ENCODE peak calls at places on chromosome 17, in seven cellular contexts. K is stomach; V is right lobe of liver; Z is left ventricle myocardium inferior; S is body of pancreas; M is WERI-Rb-1; B is effector memory CD4-positive, alpha-beta T cell. X is an unnamed sample.

GRCh38 chr17:17538417-17539391 is 42.5 kb upstream of the RASD1 start:
- DNase-seq in V (peak; percentile 47), S (peak; percentile 77), K (peak; percentile 78), M (no peak), Z (no peak), B (no peak), X (no peak)

GRCh38 chr17:69654981-69655581 is 240.6 kb downstream of the MAP2K6 start:
- DNase-seq in Z (no peak), M (no peak), V (no peak), S (no peak), K (no peak), B (no peak), X (no peak)

GRCh38 chr17:6831662-6832263 is at the start of gene TEKT1:
- DNase-seq in V (peak; percentile 90), Z (peak; percentile 64), S (peak; percentile 82), B (peak; percentile 64), K (peak; percentile 70), M (peak; percentile 62), X (peak; percentile 91)

GRCh38 chr17:60506312-60506711 is 19.7 kb downstream of the APPBP2 start:
- DNase-seq in V (no peak), K (no peak), B (no peak), Z (no peak), S (no peak), M (no peak), X (peak; percentile 7)

GRCh38 chr17:45425125-45425983 is 7.3 kb downstream of the ARHGAP27 start:
- DNase-seq in B (no peak), V (peak; percentile 74), M (peak; percentile 96), S (peak; percentile 77), K (peak; percentile 92), Z (peak; percentile 61), X (peak; percentile 91)

GRCh38 chr17:29076722-29077121 is 33.8 kb downstream of the PIPOX start:
- DNase-seq in V (no peak), S (no peak), Z (no peak), K (no peak), B (no peak), M (no peak), X (peak; percentile 77)

GRCh38 chr17:52149626-52150025 is 8.9 kb downstream of the CA10 start:
- DNase-seq in K (no peak), V (no peak), S (no peak), B (no peak), M (no peak), Z (no peak), X (no peak)

GRCh38 chr17:71071837-71072236 is 902.5 kb downstream of the KCNJ2 start:
- DNase-seq in V (no peak), B (no peak), S (no peak), Z (no peak), M (no peak), K (no peak), X (no peak)

GRCh38 chr17:49928826-49929475 is 40.0 kb upstream of the DLX4 start:
- DNase-seq in K (no peak), B (no peak), S (no peak), V (no peak), Z (no peak), M (peak; percentile 43), X (peak; percentile 40)

GRCh38 chr17:76500074-76500744 is 1.0 kb downstream of the RHBDF2 start:
- DNase-seq in B (no peak), S (no peak), M (no peak), K (no peak), Z (no peak), V (no peak), X (no peak)

GRCh38 chr17:31803494-31804213 is 55.4 kb downstream of the COPRS start:
- DNase-seq in V (no peak), M (no peak), S (no peak), Z (no peak), B (no peak), K (no peak), X (no peak)

GRCh38 chr17:21394265-21394664 is 18.1 kb downstream of the KCNJ12 start:
- DNase-seq in S (no peak), V (no peak), B (no peak), K (no peak), Z (no peak), M (no peak), X (no peak)

GRCh38 chr17:51015145-51015558 is 105.5 kb downstream of the SPAG9 start:
- DNase-seq in K (no peak), S (no peak), V (no peak), M (no peak), Z (no peak), B (no peak), X (no peak)

GRCh38 chr17:66431080-66431795 is 128.8 kb downstream of the PRKCA start:
- DNase-seq in S (no peak), Z (no peak), M (no peak), V (no peak), K (no peak), B (no peak), X (no peak)

GRCh38 chr17:14144513-14144912 is 75.2 kb downstream of the COX10 start:
- DNase-seq in B (no peak), S (no peak), Z (no peak), K (no peak), V (no peak), M (no peak), X (no peak)
- H3K4me3 ChIP-seq in B (no peak overlapping the region), S (no peak overlapping the region), Z (no peak overlapping the region), K (no peak overlapping the region), V (no peak overlapping the region), M (no peak overlapping the region), X (no peak overlapping the region)

GRCh38 chr17:10197721-10198508 is 491 bp downstream of the GAS7 start:
- DNase-seq in Z (peak; percentile 20), M (no peak), S (no peak), B (no peak), V (peak; percentile 29), K (no peak), X (peak; percentile 79)
- H3K27me3 ChIP-seq in Z (peaks cover 32% of the 10 kb centered on the region), M (peaks cover 25% of the 10 kb centered on the region), S (no peaks in the 10 kb centered on the region), B (no peaks in the 10 kb centered on the region), V (peaks cover 4% of the 10 kb centered on the region), K (peaks cover 49% of the 10 kb centered on the region), X (peaks cover 23% of the 10 kb centered on the region)

GRCh38 chr17:56899403-56899802 is 14.4 kb downstream of the TRIM25 start:
- DNase-seq in K (no peak), S (no peak), B (no peak), V (no peak), Z (no peak), M (no peak), X (no peak)

GRCh38 chr17:56898874-56899273 is 15.0 kb downstream of the TRIM25 start:
- DNase-seq in V (no peak), Z (no peak), B (no peak), S (no peak), M (no peak), K (no peak), X (no peak)

GRCh38 chr17:56896217-56896967 is 17.5 kb downstream of the TRIM25 start:
- DNase-seq in V (no peak), M (no peak), B (no peak), S (no peak), K (peak; percentile 1), Z (no peak), X (no peak)

GRCh38 chr17:56896968-56897359 is 16.9 kb downstream of the TRIM25 start:
- DNase-seq in V (no peak), M (no peak), K (peak; percentile 56), Z (no peak), S (no peak), B (no peak), X (no peak)

GRCh38 chr17:56897646-56898424 is 16.0 kb downstream of the TRIM25 start:
- DNase-seq in S (no peak), K (no peak), B (no peak), V (no peak), M (no peak), Z (no peak), X (no peak)
- H3K36me3 ChIP-seq in S (peaks cover 32% of the 10 kb centered on the region), K (peaks cover 100% of the 10 kb centered on the region), B (peaks cover 88% of the 10 kb centered on the region), V (peaks cover 100% of the 10 kb centered on the region), M (peaks cover 74% of the 10 kb centered on the region), Z (peaks cover 100% of the 10 kb centered on the region), X (peaks cover 5% of the 10 kb centered on the region)

GRCh38 chr17:81519284-81520020 is 6.9 kb upstream of the ACTG1 start:
- DNase-seq in V (peak; percentile 71), Z (no peak), S (peak; percentile 82), M (no peak), B (peak; percentile 66), K (peak; percentile 81), X (peak; percentile 93)

GRCh38 chr17:81517009-81517338 is 4.4 kb upstream of the ACTG1 start:
- DNase-seq in Z (no peak), K (no peak), S (no peak), M (peak; percentile 30), B (no peak), V (peak; percentile 21), X (no peak)

GRCh38 chr17:81517339-81518112 is 4.9 kb upstream of the ACTG1 start:
- DNase-seq in S (no peak), Z (no peak), B (no peak), M (peak; percentile 88), V (peak; percentile 28), K (no peak), X (peak; percentile 80)

GRCh38 chr17:81518785-81519283 is 6.2 kb upstream of the ACTG1 start:
- DNase-seq in S (peak; percentile 52), Z (peak; percentile 55), M (no peak), V (peak; percentile 59), B (no peak), K (peak; percentile 70), X (peak; percentile 88)

GRCh38 chr17:81518113-81518784 is 5.7 kb upstream of the ACTG1 start:
- DNase-seq in V (no peak), K (no peak), B (no peak), S (no peak), Z (no peak), M (peak; percentile 83), X (peak; percentile 81)
- H3K4me3 ChIP-seq in V (peak overlapping the region; percentile 48), K (peak overlapping the region; percentile 42), B (no peak overlapping the region), S (no peak overlapping the region), Z (peak overlapping the region; percentile 93), M (peak overlapping the region; percentile 41), X (peak overlapping the region; percentile 52)

GRCh38 chr17:78377858-78378224 is 608 bp upstream of the PGS1 start:
- DNase-seq in V (no peak), B (no peak), M (peak; percentile 63), Z (no peak), K (no peak), S (no peak), X (no peak)

GRCh38 chr17:78381601-78382168 is 3.2 kb downstream of the PGS1 start:
- DNase-seq in M (no peak), B (peak; percentile 60), V (no peak), Z (no peak), K (no peak), S (no peak), X (no peak)

GRCh38 chr17:78378225-78379133 is at the start of gene PGS1:
- DNase-seq in V (peak; percentile 87), B (peak; percentile 63), K (peak; percentile 83), Z (peak; percentile 88), S (peak; percentile 78), M (peak; percentile 87), X (peak; percentile 92)

GRCh38 chr17:78380370-78380769 is 1.9 kb downstream of the PGS1 start:
- DNase-seq in S (no peak), Z (no peak), K (no peak), M (no peak), V (no peak), B (no peak), X (no peak)

DNA sequence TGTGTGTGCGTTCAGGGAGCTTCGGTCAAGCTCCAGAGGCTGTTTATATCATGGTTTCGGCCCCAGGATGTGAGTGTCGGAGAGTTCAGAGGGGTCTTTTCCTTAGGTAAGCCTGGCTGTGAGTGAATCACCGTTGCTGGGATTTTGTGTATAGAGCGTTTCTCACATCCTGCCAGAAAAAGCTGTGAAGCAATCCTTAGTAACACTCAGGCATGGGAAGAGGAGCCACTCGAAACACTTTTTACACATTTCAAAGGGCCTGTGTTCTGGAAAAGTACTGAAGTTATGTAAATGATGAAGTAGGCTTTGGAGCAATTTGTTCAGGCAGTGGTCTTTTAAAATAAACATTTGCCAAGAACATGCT is 667 bp downstream of the PGS1 start:
- DNase-seq in V (no peak), S (no peak), M (no peak), B (no peak), Z (no peak), K (no peak), X (no peak)
- H3K27me3 ChIP-seq in V (no peaks in the 10 kb centered on the region), S (no peaks in the 10 kb centered on the region), M (no peaks in the 10 kb centered on the region), B (no peaks in the 10 kb centered on the region), Z (no peaks in the 10 kb centered on the region), K (no peaks in the 10 kb centered on the region), X (no peaks in the 10 kb centered on the region)